ENCODE peak calls at places on chromosomes 1 and 21, in ten cellular contexts. One of them, this sample, is unnamed.
A peak's percentile ranks its signal among the peaks of the same experiment; 100 is the strongest.

GRCh38 chr1:185426761-185427698 is 110.0 kb upstream of the IVNS1ABP start:
- DNase-seq in BE2C: no peak
- DNase-seq in foreskin keratinocyte: no peak
- DNase-seq in HuH-7.5: no peak
- DNase-seq in IMR-90: no peak
- DNase-seq in fibroblast of the conjunctiva: peak; percentile 28
- DNase-seq in dorsolateral prefrontal cortex: no peak
- DNase-seq in LHCN-M2: peak; percentile 68
- DNase-seq in hepatic stellate cell: no peak
- DNase-seq in activated CD8-positive, alpha-beta memory T cell treated with anti-CD3 and anti-CD28 coated beads for 48 hours: no peak
- DNase-seq in this sample: no peak

GRCh38 chr21:28160378-28160777 is 832.3 kb downstream of the LTN1 start:
- DNase-seq in BE2C: no peak
- DNase-seq in foreskin keratinocyte: no peak
- DNase-seq in HuH-7.5: no peak
- DNase-seq in IMR-90: no peak
- DNase-seq in fibroblast of the conjunctiva: no peak
- DNase-seq in dorsolateral prefrontal cortex: no peak
- DNase-seq in LHCN-M2: no peak
- DNase-seq in hepatic stellate cell: no peak
- DNase-seq in activated CD8-positive, alpha-beta memory T cell treated with anti-CD3 and anti-CD28 coated beads for 48 hours: no peak
- DNase-seq in this sample: no peak

GRCh38 chr1:179164494-179164893 is 65.0 kb downstream of the ABL2 start:
- DNase-seq in BE2C: no peak
- DNase-seq in foreskin keratinocyte: peak; percentile 98
- DNase-seq in HuH-7.5: no peak
- DNase-seq in IMR-90: peak; percentile 84
- DNase-seq in fibroblast of the conjunctiva: no peak
- DNase-seq in dorsolateral prefrontal cortex: no peak
- DNase-seq in LHCN-M2: peak; percentile 92
- DNase-seq in hepatic stellate cell: peak; percentile 32
- DNase-seq in activated CD8-positive, alpha-beta memory T cell treated with anti-CD3 and anti-CD28 coated beads for 48 hours: no peak
- DNase-seq in this sample: no peak

GRCh38 chr1:109210058-109210457 is 3.7 kb upstream of the SARS1 start:
- DNase-seq in BE2C: no peak
- DNase-seq in foreskin keratinocyte: peak; percentile 89
- DNase-seq in HuH-7.5: no peak
- DNase-seq in IMR-90: no peak
- DNase-seq in fibroblast of the conjunctiva: no peak
- DNase-seq in dorsolateral prefrontal cortex: no peak
- DNase-seq in LHCN-M2: no peak
- DNase-seq in hepatic stellate cell: no peak
- DNase-seq in activated CD8-positive, alpha-beta memory T cell treated with anti-CD3 and anti-CD28 coated beads for 48 hours: no peak
- DNase-seq in this sample: no peak

GRCh38 chr1:152747831-152748230 is 10.0 kb upstream of the KPRP start:
- DNase-seq in BE2C: no peak
- DNase-seq in foreskin keratinocyte: no peak
- DNase-seq in HuH-7.5: no peak
- DNase-seq in IMR-90: no peak
- DNase-seq in fibroblast of the conjunctiva: no peak
- DNase-seq in dorsolateral prefrontal cortex: no peak
- DNase-seq in LHCN-M2: peak; percentile 13
- DNase-seq in hepatic stellate cell: no peak
- DNase-seq in activated CD8-positive, alpha-beta memory T cell treated with anti-CD3 and anti-CD28 coated beads for 48 hours: no peak
- DNase-seq in this sample: no peak

GRCh38 chr1:38685373-38685772 is 174.2 kb downstream of the RRAGC start:
- DNase-seq in BE2C: no peak
- DNase-seq in foreskin keratinocyte: no peak
- DNase-seq in HuH-7.5: no peak
- DNase-seq in IMR-90: no peak
- DNase-seq in fibroblast of the conjunctiva: no peak
- DNase-seq in dorsolateral prefrontal cortex: no peak
- DNase-seq in LHCN-M2: no peak
- DNase-seq in hepatic stellate cell: no peak
- DNase-seq in activated CD8-positive, alpha-beta memory T cell treated with anti-CD3 and anti-CD28 coated beads for 48 hours: no peak
- DNase-seq in this sample: no peak

GRCh38 chr1:154456631-154457030 is 45.4 kb upstream of the TDRD10 start:
- DNase-seq in BE2C: no peak
- DNase-seq in foreskin keratinocyte: no peak
- DNase-seq in HuH-7.5: no peak
- DNase-seq in IMR-90: no peak
- DNase-seq in fibroblast of the conjunctiva: no peak
- DNase-seq in dorsolateral prefrontal cortex: no peak
- DNase-seq in LHCN-M2: no peak
- DNase-seq in hepatic stellate cell: no peak
- DNase-seq in activated CD8-positive, alpha-beta memory T cell treated with anti-CD3 and anti-CD28 coated beads for 48 hours: no peak
- DNase-seq in this sample: no peak

GRCh38 chr1:3249846-3250501 is 181.0 kb downstream of the PRDM16 start:
- DNase-seq in BE2C: no peak
- DNase-seq in foreskin keratinocyte: no peak
- DNase-seq in HuH-7.5: peak; percentile 89
- DNase-seq in IMR-90: no peak
- DNase-seq in fibroblast of the conjunctiva: no peak
- DNase-seq in dorsolateral prefrontal cortex: no peak
- DNase-seq in LHCN-M2: no peak
- DNase-seq in hepatic stellate cell: no peak
- DNase-seq in activated CD8-positive, alpha-beta memory T cell treated with anti-CD3 and anti-CD28 coated beads for 48 hours: no peak
- DNase-seq in this sample: peak; percentile 24

GRCh38 chr1:180415985-180416633 is 86.3 kb downstream of the ACBD6 start:
- DNase-seq in BE2C: no peak
- DNase-seq in foreskin keratinocyte: peak; percentile 17
- DNase-seq in HuH-7.5: peak; percentile 25
- DNase-seq in IMR-90: peak; percentile 55
- DNase-seq in fibroblast of the conjunctiva: peak; percentile 18
- DNase-seq in dorsolateral prefrontal cortex: no peak
- DNase-seq in LHCN-M2: peak; percentile 40
- DNase-seq in hepatic stellate cell: peak; percentile 35
- DNase-seq in activated CD8-positive, alpha-beta memory T cell treated with anti-CD3 and anti-CD28 coated beads for 48 hours: no peak
- DNase-seq in this sample: no peak

GRCh38 chr1:221850788-221851187 is 108.9 kb upstream of the DUSP10 start:
- DNase-seq in BE2C: no peak
- DNase-seq in foreskin keratinocyte: no peak
- DNase-seq in HuH-7.5: no peak
- DNase-seq in IMR-90: no peak
- DNase-seq in fibroblast of the conjunctiva: no peak
- DNase-seq in dorsolateral prefrontal cortex: no peak
- DNase-seq in LHCN-M2: no peak
- DNase-seq in hepatic stellate cell: no peak
- DNase-seq in activated CD8-positive, alpha-beta memory T cell treated with anti-CD3 and anti-CD28 coated beads for 48 hours: no peak
- DNase-seq in this sample: no peak

GRCh38 chr1:178536844-178537371 is 24.0 kb downstream of the TEX35 start:
- DNase-seq in BE2C: no peak
- DNase-seq in foreskin keratinocyte: peak; percentile 91
- DNase-seq in HuH-7.5: peak; percentile 44
- DNase-seq in IMR-90: peak; percentile 99
- DNase-seq in fibroblast of the conjunctiva: peak; percentile 94
- DNase-seq in dorsolateral prefrontal cortex: peak; percentile 50
- DNase-seq in LHCN-M2: peak; percentile 99
- DNase-seq in hepatic stellate cell: peak; percentile 94
- DNase-seq in activated CD8-positive, alpha-beta memory T cell treated with anti-CD3 and anti-CD28 coated beads for 48 hours: no peak
- DNase-seq in this sample: peak; percentile 87

GRCh38 chr1:219422811-219423598 is 189.9 kb downstream of the ZC3H11B start:
- DNase-seq in BE2C: no peak
- DNase-seq in foreskin keratinocyte: no peak
- DNase-seq in HuH-7.5: no peak
- DNase-seq in IMR-90: peak; percentile 89
- DNase-seq in fibroblast of the conjunctiva: no peak
- DNase-seq in dorsolateral prefrontal cortex: no peak
- DNase-seq in LHCN-M2: peak; percentile 56
- DNase-seq in hepatic stellate cell: peak; percentile 13
- DNase-seq in activated CD8-positive, alpha-beta memory T cell treated with anti-CD3 and anti-CD28 coated beads for 48 hours: no peak
- DNase-seq in this sample: no peak

GRCh38 chr1:87963566-87963965 is 634.9 kb downstream of the LMO4 start:
- DNase-seq in BE2C: no peak
- DNase-seq in foreskin keratinocyte: peak; percentile 87
- DNase-seq in HuH-7.5: no peak
- DNase-seq in IMR-90: peak; percentile 87
- DNase-seq in fibroblast of the conjunctiva: no peak
- DNase-seq in dorsolateral prefrontal cortex: no peak
- DNase-seq in LHCN-M2: no peak
- DNase-seq in hepatic stellate cell: no peak
- DNase-seq in activated CD8-positive, alpha-beta memory T cell treated with anti-CD3 and anti-CD28 coated beads for 48 hours: no peak
- DNase-seq in this sample: no peak

GRCh38 chr1:198598796-198599321 is 40.0 kb upstream of the PTPRC start:
- DNase-seq in BE2C: no peak
- DNase-seq in foreskin keratinocyte: no peak
- DNase-seq in HuH-7.5: no peak
- DNase-seq in IMR-90: no peak
- DNase-seq in fibroblast of the conjunctiva: no peak
- DNase-seq in dorsolateral prefrontal cortex: no peak
- DNase-seq in LHCN-M2: no peak
- DNase-seq in hepatic stellate cell: no peak
- DNase-seq in activated CD8-positive, alpha-beta memory T cell treated with anti-CD3 and anti-CD28 coated beads for 48 hours: no peak
- DNase-seq in this sample: no peak

GRCh38 chr1:230066036-230066435 is 1.0 kb upstream of the GALNT2 start:
- DNase-seq in BE2C: no peak
- DNase-seq in foreskin keratinocyte: no peak
- DNase-seq in HuH-7.5: no peak
- DNase-seq in IMR-90: no peak
- DNase-seq in fibroblast of the conjunctiva: no peak
- DNase-seq in dorsolateral prefrontal cortex: no peak
- DNase-seq in LHCN-M2: no peak
- DNase-seq in hepatic stellate cell: no peak
- DNase-seq in activated CD8-positive, alpha-beta memory T cell treated with anti-CD3 and anti-CD28 coated beads for 48 hours: no peak
- DNase-seq in this sample: no peak

GRCh38 chr21:45403825-45404725 is 890 bp upstream of the COL18A1 start:
- DNase-seq in BE2C: no peak
- DNase-seq in foreskin keratinocyte: peak; percentile 90
- DNase-seq in HuH-7.5: peak; percentile 59
- DNase-seq in IMR-90: peak; percentile 31
- DNase-seq in fibroblast of the conjunctiva: no peak
- DNase-seq in dorsolateral prefrontal cortex: no peak
- DNase-seq in LHCN-M2: no peak
- DNase-seq in hepatic stellate cell: no peak
- DNase-seq in activated CD8-positive, alpha-beta memory T cell treated with anti-CD3 and anti-CD28 coated beads for 48 hours: no peak
- DNase-seq in this sample: no peak

GRCh38 chr1:199009447-199009846 is 370.6 kb downstream of the PTPRC start:
- DNase-seq in BE2C: no peak
- DNase-seq in foreskin keratinocyte: no peak
- DNase-seq in HuH-7.5: no peak
- DNase-seq in IMR-90: no peak
- DNase-seq in fibroblast of the conjunctiva: no peak
- DNase-seq in dorsolateral prefrontal cortex: no peak
- DNase-seq in LHCN-M2: no peak
- DNase-seq in hepatic stellate cell: no peak
- DNase-seq in activated CD8-positive, alpha-beta memory T cell treated with anti-CD3 and anti-CD28 coated beads for 48 hours: no peak
- DNase-seq in this sample: no peak

GRCh38 chr1:164716992-164717703 is 158.2 kb downstream of the PBX1 start:
- DNase-seq in BE2C: no peak
- DNase-seq in foreskin keratinocyte: no peak
- DNase-seq in HuH-7.5: no peak
- DNase-seq in IMR-90: peak; percentile 64
- DNase-seq in fibroblast of the conjunctiva: no peak
- DNase-seq in dorsolateral prefrontal cortex: no peak
- DNase-seq in LHCN-M2: peak; percentile 56
- DNase-seq in hepatic stellate cell: no peak
- DNase-seq in activated CD8-positive, alpha-beta memory T cell treated with anti-CD3 and anti-CD28 coated beads for 48 hours: no peak
- DNase-seq in this sample: no peak

GRCh38 chr1:1137256-1138045 is 21.6 kb upstream of the C1orf159 start:
- DNase-seq in BE2C: no peak
- DNase-seq in foreskin keratinocyte: no peak
- DNase-seq in HuH-7.5: no peak
- DNase-seq in IMR-90: no peak
- DNase-seq in fibroblast of the conjunctiva: no peak
- DNase-seq in dorsolateral prefrontal cortex: no peak
- DNase-seq in LHCN-M2: no peak
- DNase-seq in hepatic stellate cell: no peak
- DNase-seq in activated CD8-positive, alpha-beta memory T cell treated with anti-CD3 and anti-CD28 coated beads for 48 hours: peak; percentile 39
- DNase-seq in this sample: peak; percentile 76

GRCh38 chr1:193592325-193592724 is 405.9 kb upstream of the B3GALT2 start:
- DNase-seq in BE2C: no peak
- DNase-seq in foreskin keratinocyte: no peak
- DNase-seq in HuH-7.5: no peak
- DNase-seq in IMR-90: no peak
- DNase-seq in fibroblast of the conjunctiva: no peak
- DNase-seq in dorsolateral prefrontal cortex: no peak
- DNase-seq in LHCN-M2: peak; percentile 21
- DNase-seq in hepatic stellate cell: no peak
- DNase-seq in activated CD8-positive, alpha-beta memory T cell treated with anti-CD3 and anti-CD28 coated beads for 48 hours: no peak
- DNase-seq in this sample: no peak

GRCh38 chr1:1421907-1422464 is 910 bp upstream of the ANKRD65 start:
- DNase-seq in BE2C: no peak
- DNase-seq in foreskin keratinocyte: no peak
- DNase-seq in HuH-7.5: peak; percentile 7
- DNase-seq in IMR-90: no peak
- DNase-seq in fibroblast of the conjunctiva: no peak
- DNase-seq in dorsolateral prefrontal cortex: no peak
- DNase-seq in LHCN-M2: no peak
- DNase-seq in hepatic stellate cell: no peak
- DNase-seq in activated CD8-positive, alpha-beta memory T cell treated with anti-CD3 and anti-CD28 coated beads for 48 hours: no peak
- DNase-seq in this sample: no peak

GRCh38 chr1:25081496-25081895 is 150.8 kb downstream of the SYF2 start:
- DNase-seq in BE2C: no peak
- DNase-seq in foreskin keratinocyte: no peak
- DNase-seq in HuH-7.5: no peak
- DNase-seq in IMR-90: no peak
- DNase-seq in fibroblast of the conjunctiva: no peak
- DNase-seq in dorsolateral prefrontal cortex: no peak
- DNase-seq in LHCN-M2: no peak
- DNase-seq in hepatic stellate cell: no peak
- DNase-seq in activated CD8-positive, alpha-beta memory T cell treated with anti-CD3 and anti-CD28 coated beads for 48 hours: no peak
- DNase-seq in this sample: no peak

GRCh38 chr1:59625388-59625787 is 189.4 kb upstream of the HOOK1 start:
- DNase-seq in BE2C: no peak
- DNase-seq in foreskin keratinocyte: no peak
- DNase-seq in HuH-7.5: no peak
- DNase-seq in IMR-90: no peak
- DNase-seq in fibroblast of the conjunctiva: no peak
- DNase-seq in dorsolateral prefrontal cortex: no peak
- DNase-seq in LHCN-M2: no peak
- DNase-seq in hepatic stellate cell: no peak
- DNase-seq in activated CD8-positive, alpha-beta memory T cell treated with anti-CD3 and anti-CD28 coated beads for 48 hours: no peak
- DNase-seq in this sample: no peak